ENCODE peak calls at places on chromosome 11, in nine cellular contexts. F is pancreas; X is breast epithelium; T is IMR-90; E is testis; H is CD8-positive, alpha-beta T cell; G is neuronal stem cell; C is A549; K is GM23248. D is an unnamed sample.

GRCh38 chr11:105935791-105936190 is 86.2 kb downstream of the MSANTD4 start:
- DNase-seq in F (no peak), X (peak; percentile 70), T (peak; percentile 18), E (no peak), H (no peak), G (no peak), C (no peak), K (no peak), D (no peak)

GRCh38 chr11:110447897-110448522 is 18.3 kb downstream of the FDX1 start:
- DNase-seq in F (no peak), X (no peak), T (no peak), E (no peak), H (no peak), G (no peak), C (no peak), K (no peak), D (no peak)

GRCh38 chr11:45472713-45473317 is 186.7 kb upstream of the SYT13 start:
- DNase-seq in F (peak; percentile 6), X (no peak), T (no peak), E (no peak), H (no peak), G (no peak), C (no peak), K (no peak), D (no peak)

GRCh38 chr11:110903830-110904229 is 191.6 kb upstream of the ARHGAP20 start:
- DNase-seq in F (no peak), X (no peak), T (peak; percentile 75), E (no peak), H (no peak), G (no peak), C (no peak), K (peak; percentile 30), D (no peak)

GRCh38 chr11:103494491-103494890 is 385.3 kb downstream of the DYNC2H1 start:
- DNase-seq in F (no peak), X (no peak), T (no peak), E (no peak), H (no peak), G (no peak), C (no peak), K (peak; percentile 33), D (no peak)

GRCh38 chr11:45193695-45194094 is 47.3 kb downstream of the PRDM11 start:
- DNase-seq in F (no peak), X (no peak), T (no peak), E (peak; percentile 64), H (no peak), G (no peak), C (no peak), K (no peak), D (no peak)

GRCh38 chr11:78659326-78660319 is 85.0 kb upstream of the NARS2 start:
- DNase-seq in F (peak; percentile 43), X (peak; percentile 17), T (no peak), E (no peak), H (peak; percentile 32), G (no peak), C (no peak), K (no peak), D (no peak)

GRCh38 chr11:62540804-62541671 is 5.6 kb downstream of the AHNAK start:
- DNase-seq in F (no peak), X (no peak), T (peak; percentile 4), E (no peak), H (no peak), G (no peak), C (no peak), K (peak; percentile 54), D (no peak)

GRCh38 chr11:124934862-124935547 is 842 bp downstream of the HEPACAM start:
- DNase-seq in F (no peak), X (no peak), T (peak; percentile 96), E (no peak), H (no peak), G (no peak), C (no peak), K (peak; percentile 88), D (no peak)

GRCh38 chr11:11587122-11587521 is 34.7 kb downstream of the GALNT18 start:
- DNase-seq in F (no peak), X (no peak), T (peak; percentile 77), E (no peak), H (no peak), G (no peak), C (no peak), K (no peak), D (no peak)

GRCh38 chr11:121524233-121524631 is 71.5 kb upstream of the SORL1-AS1 start:
- DNase-seq in F (no peak), X (no peak), T (no peak), E (no peak), H (no peak), G (no peak), C (no peak), K (no peak), D (no peak)

GRCh38 chr11:66290332-66290629 is 1.3 kb upstream of the YIF1A start:
- DNase-seq in F (no peak), X (no peak), T (no peak), E (no peak), H (no peak), G (no peak), C (no peak), K (no peak), D (no peak)
- H3K4me3 ChIP-seq in F (no peak overlapping the region), X (no peak overlapping the region), T (no peak overlapping the region), E (no peak overlapping the region), H (no peak overlapping the region), G (no peak overlapping the region), C (peak overlapping the region; percentile 86), K (no peak overlapping the region), D (no peak overlapping the region)

DNA sequence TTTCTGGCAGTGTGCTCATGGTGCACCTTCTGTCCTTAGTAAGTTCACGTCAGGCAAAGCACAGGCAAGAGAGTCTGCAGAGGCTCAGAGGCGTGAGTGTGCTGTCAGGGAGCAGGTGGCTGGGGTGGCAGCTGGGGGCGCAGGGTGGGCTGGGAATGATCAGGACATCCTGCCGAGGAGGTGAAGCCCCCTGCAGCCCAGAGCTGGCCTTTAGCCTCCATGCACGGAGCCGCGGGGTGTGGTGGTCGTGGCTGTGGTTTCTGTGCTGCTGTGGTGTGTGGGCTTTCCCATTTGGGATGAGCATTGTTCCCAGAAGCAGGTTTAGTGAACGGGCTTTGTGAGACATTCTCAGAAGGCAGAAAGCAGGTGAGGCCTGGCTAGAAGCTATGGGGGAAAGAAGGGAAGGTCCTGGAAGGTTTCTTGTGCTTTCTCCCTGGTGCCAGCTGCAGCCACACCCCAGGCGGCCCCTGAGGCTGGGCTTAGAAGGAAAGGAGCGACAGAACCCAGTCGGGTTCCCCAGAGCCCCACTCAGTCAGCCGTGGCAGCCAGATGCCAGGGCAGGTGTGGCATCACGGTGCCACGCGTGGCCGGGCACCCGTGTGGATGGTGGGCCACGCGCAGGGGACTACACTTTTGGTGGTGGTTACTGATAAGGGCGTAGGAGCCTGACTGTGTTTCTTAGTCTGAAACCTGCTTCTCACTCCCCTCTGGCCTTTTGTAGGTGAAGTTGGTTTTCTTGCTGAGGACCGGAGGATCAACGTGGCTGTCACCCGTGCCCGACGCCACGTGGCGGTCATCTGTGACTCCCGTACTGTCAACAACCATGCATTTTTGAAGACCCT is 32.0 kb downstream of the IGHMBP2 start:
- DNase-seq in F (no peak), X (no peak), T (no peak), E (no peak), H (no peak), G (no peak), C (no peak), K (no peak), D (no peak)
- H3K4me1 ChIP-seq in F (no peaks in the 10 kb centered on the region), X (no peaks in the 10 kb centered on the region), T (no peaks in the 10 kb centered on the region), E (peaks cover 20% of the 10 kb centered on the region), H (no peaks in the 10 kb centered on the region), G (no peaks in the 10 kb centered on the region), C (no peaks in the 10 kb centered on the region), K (no peaks in the 10 kb centered on the region), D (no peaks in the 10 kb centered on the region)

GRCh38 chr11:7577226-7577882 is 63.6 kb downstream of the PPFIBP2 start:
- DNase-seq in F (no peak), X (no peak), T (no peak), E (peak; percentile 63), H (no peak), G (no peak), C (no peak), K (peak; percentile 55), D (no peak)

GRCh38 chr11:7577883-7578242 is 64.1 kb downstream of the PPFIBP2 start:
- DNase-seq in F (no peak), X (peak; percentile 41), T (peak; percentile 49), E (no peak), H (no peak), G (no peak), C (no peak), K (peak; percentile 66), D (no peak)

GRCh38 chr11:7575841-7576451 is 62.1 kb downstream of the PPFIBP2 start:
- DNase-seq in F (no peak), X (peak; percentile 55), T (no peak), E (peak; percentile 70), H (no peak), G (no peak), C (peak; percentile 66), K (peak; percentile 63), D (no peak)

GRCh38 chr11:7578276-7578955 is 64.6 kb downstream of the PPFIBP2 start:
- DNase-seq in F (no peak), X (no peak), T (no peak), E (no peak), H (no peak), G (no peak), C (no peak), K (peak; percentile 30), D (no peak)

DNA sequence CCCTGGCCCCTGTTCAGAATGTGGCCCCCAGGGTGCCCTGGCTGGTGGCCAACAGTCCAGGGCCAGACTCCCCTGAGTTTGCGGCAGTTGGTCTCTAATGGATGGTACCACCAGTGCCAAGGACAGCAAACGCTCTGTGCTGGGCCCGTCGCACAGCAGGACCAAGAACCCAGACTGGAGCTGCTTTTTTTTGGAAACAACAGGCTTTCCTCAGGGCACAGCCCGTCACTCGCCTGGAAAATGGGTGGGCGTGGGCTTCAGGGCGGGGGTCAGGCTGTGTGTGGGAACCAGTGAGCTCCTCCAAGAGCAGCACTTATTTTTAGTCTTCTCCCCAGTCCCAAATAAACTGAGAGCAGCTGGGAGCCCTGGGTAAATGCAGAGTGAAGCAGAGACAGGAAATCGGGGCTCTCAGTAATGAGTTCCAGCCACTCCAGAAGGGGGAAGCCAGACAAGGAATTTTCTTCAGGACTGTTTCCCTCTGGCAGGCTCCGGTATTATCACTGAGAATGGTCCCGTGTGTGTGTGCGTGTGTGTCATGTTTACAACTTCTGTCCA is 62.9 kb downstream of the PPFIBP2 start:
- DNase-seq in F (no peak), X (no peak), T (peak; percentile 47), E (peak; percentile 40), H (no peak), G (no peak), C (no peak), K (peak; percentile 71), D (no peak)
- H3K4me3 ChIP-seq in F (no peak overlapping the region), X (peak overlapping the region; percentile 29), T (peak overlapping the region; percentile 28), E (peak overlapping the region; percentile 49), H (no peak overlapping the region), G (no peak overlapping the region), C (no peak overlapping the region), K (peak overlapping the region; percentile 62), D (no peak overlapping the region)

DNA sequence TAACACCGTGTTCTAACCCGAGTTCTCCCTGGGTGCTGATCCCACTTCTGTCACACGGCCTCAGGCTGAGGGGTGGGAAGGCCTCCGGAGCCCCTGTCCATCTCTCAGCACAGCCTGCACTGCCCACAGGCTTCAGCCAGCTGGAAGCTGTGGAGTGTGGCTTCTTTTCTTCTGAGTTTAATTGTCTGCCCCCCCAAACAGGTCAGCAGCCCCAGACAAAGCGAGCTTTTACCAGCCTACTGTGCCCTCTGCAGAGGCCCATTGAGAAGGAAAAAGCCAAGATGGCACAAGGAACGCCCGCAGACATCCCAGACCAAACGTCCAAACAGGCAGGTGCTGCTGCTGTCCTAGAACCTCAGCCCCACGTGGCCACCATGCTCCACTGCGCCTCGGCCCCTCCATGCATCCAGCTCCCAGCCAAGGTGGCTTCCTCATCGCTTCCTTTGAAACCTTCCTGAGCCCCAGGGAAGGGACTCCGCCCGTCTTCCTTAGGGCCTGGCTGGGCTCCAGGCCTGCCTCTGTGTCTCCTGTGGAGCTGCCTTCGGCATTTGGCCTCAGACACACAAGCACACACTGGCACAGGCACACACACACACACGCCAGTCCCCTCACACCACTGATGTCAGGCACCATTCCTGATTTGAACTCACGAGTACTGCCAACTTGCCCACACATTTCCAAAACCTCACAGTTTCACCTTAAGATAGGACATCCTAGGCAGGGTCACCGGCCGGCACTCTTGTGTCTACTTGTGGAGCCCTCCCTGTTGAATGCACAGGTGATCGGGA is 1.7 kb downstream of the MOB2 start:
- DNase-seq in F (no peak), X (no peak), T (no peak), E (no peak), H (no peak), G (no peak), C (no peak), K (no peak), D (no peak)
- H3K4me1 ChIP-seq in F (peaks cover 5% of the 10 kb centered on the region), X (peaks cover 25% of the 10 kb centered on the region), T (peaks cover 4% of the 10 kb centered on the region), E (peaks cover 49% of the 10 kb centered on the region), H (peaks cover 41% of the 10 kb centered on the region), G (peaks cover 11% of the 10 kb centered on the region), C (no peaks in the 10 kb centered on the region), K (no peaks in the 10 kb centered on the region), D (no peaks in the 10 kb centered on the region)